ENCODE peak calls at places on chromosomes 6 and 20, in six cellular contexts. L is A549, K is AG04450, O is colonic mucosa, P is mammary epithelial cell, A is fibroblast of lung. G is an unnamed sample.

GRCh38 chr6:131269565-131270391 is 134.5 kb downstream of the AKAP7 start:
- DNase-seq in O (no peak), L (no peak), K (no peak), P (no peak), A (no peak), G (no peak)

GRCh38 chr6:109961666-109962065 is 16.4 kb upstream of the GPR6 start:
- DNase-seq in K (no peak), O (no peak), A (peak; percentile 74), P (peak; percentile 62), L (no peak), G (no peak)

GRCh38 chr6:105553174-105553573 is 150.3 kb upstream of the PREP start:
- DNase-seq in P (peak; percentile 94), L (no peak), K (no peak), A (no peak), O (peak; percentile 48), G (peak; percentile 82)

GRCh38 chr6:134436281-134436815 is 118.4 kb upstream of the SGK1 start:
- DNase-seq in L (peak; percentile 89), P (peak; percentile 97), A (peak; percentile 98), O (no peak), K (peak; percentile 84), G (peak; percentile 92)

GRCh38 chr6:167712332-167713087 is 114.2 kb upstream of the AFDN start:
- DNase-seq in O (peak; percentile 21), A (no peak), K (no peak), L (no peak), P (no peak), G (no peak)

GRCh38 chr20:50308513-50309279 is 118.1 kb downstream of the CEBPB start:
- DNase-seq in P (peak; percentile 96), A (peak; percentile 99), L (peak; percentile 98), O (peak; percentile 68), K (peak; percentile 98), G (no peak)

GRCh38 chr6:134774244-134774643 is 175.7 kb downstream of the ALDH8A1 start:
- DNase-seq in A (peak; percentile 85), O (no peak), L (no peak), K (peak; percentile 84), P (peak; percentile 81), G (no peak)

GRCh38 chr6:148760568-148761531 is 14.0 kb downstream of the UST start:
- DNase-seq in P (peak; percentile 53), L (no peak), K (peak; percentile 71), A (peak; percentile 92), O (peak; percentile 41), G (no peak)

GRCh38 chr6:136962661-136963060 is 40.6 kb downstream of the SLC35D3 start:
- DNase-seq in L (no peak), A (no peak), O (peak; percentile 71), K (no peak), P (no peak), G (no peak)

GRCh38 chr6:146876271-146877151 is 277.7 kb downstream of the ADGB start:
- DNase-seq in L (peak; percentile 10), P (no peak), A (peak; percentile 19), O (no peak), K (no peak), G (no peak)

GRCh38 chr20:16349518-16350295 is 223.5 kb downstream of the KIF16B start:
- DNase-seq in A (peak; percentile 4), P (no peak), L (no peak), O (no peak), K (no peak), G (no peak)

GRCh38 chr6:23176883-23177282 is 607.5 kb downstream of the HDGFL1 start:
- DNase-seq in K (no peak), O (no peak), P (no peak), A (no peak), L (peak; percentile 1), G (no peak)

GRCh38 chr6:93801101-93801847 is 381.9 kb upstream of the EPHA7 start:
- DNase-seq in P (no peak), O (no peak), A (no peak), K (no peak), L (no peak), G (no peak)

GRCh38 chr6:110476046-110476849 is at the start of gene SLC22A16:
- DNase-seq in K (no peak), L (no peak), O (no peak), P (no peak), A (no peak), G (no peak)

GRCh38 chr6:144820270-144820669 is 535.1 kb downstream of the UTRN start:
- DNase-seq in O (no peak), L (no peak), K (no peak), P (no peak), A (peak; percentile 62), G (no peak)

GRCh38 chr6:166366921-166367320 is 15.8 kb downstream of the MPC1 start:
- DNase-seq in L (no peak), K (no peak), A (no peak), O (no peak), P (no peak), G (no peak)

GRCh38 chr6:166365806-166366205 is 16.9 kb downstream of the MPC1 start:
- DNase-seq in O (no peak), K (no peak), A (peak; percentile 63), L (no peak), P (no peak), G (no peak)

GRCh38 chr6:166364480-166364879 is 18.3 kb downstream of the MPC1 start:
- DNase-seq in P (no peak), O (no peak), A (peak; percentile 15), L (no peak), K (no peak), G (no peak)

GRCh38 chr6:166361080-166361429 is 18.7 kb upstream of the SFT2D1 start:
- DNase-seq in P (peak; percentile 73), A (no peak), K (no peak), O (no peak), L (no peak), G (no peak)

DNA sequence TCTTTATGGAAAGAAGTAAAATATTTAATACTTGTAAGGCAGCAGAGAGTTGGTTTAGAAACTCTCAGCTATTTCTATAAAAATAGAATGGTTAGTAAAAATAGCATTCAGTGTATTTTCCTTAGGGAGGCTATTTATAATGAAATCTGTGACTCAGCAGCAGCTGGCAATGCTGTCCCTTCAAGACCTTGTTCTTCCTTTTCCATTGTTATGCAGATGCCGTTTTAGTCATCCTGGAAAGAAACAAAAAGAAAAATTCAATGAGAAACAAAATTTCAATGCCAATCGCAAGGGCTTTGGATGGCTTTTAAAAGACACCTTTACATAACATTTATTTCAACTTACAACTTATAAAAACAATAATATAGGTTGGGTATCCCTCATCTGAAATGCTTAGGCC is 17.5 kb downstream of the MPC1 start:
- DNase-seq in P (no peak), O (no peak), L (no peak), A (peak; percentile 81), K (no peak), G (no peak)
- H3K27ac ChIP-seq in P (no peak overlapping the region), O (no peak overlapping the region), L (no peak overlapping the region), A (no peak overlapping the region), K (no peak overlapping the region), G (no peak overlapping the region)

GRCh38 chr20:35453647-35454046 is 1.8 kb upstream of the CEP250 start:
- DNase-seq in K (no peak), P (no peak), L (no peak), A (no peak), O (no peak), G (no peak)
- H3K27ac ChIP-seq in K (peak overlapping the region; percentile 11), P (no peak overlapping the region), L (no peak overlapping the region), A (no peak overlapping the region), O (no peak overlapping the region), G (no peak overlapping the region)

GRCh38 chr6:155530219-155530834 is 74.7 kb upstream of the NOX3 start:
- DNase-seq in A (peak; percentile 39), K (no peak), O (no peak), L (peak; percentile 41), P (peak; percentile 31), G (no peak)
- H3K27ac ChIP-seq in A (peak overlapping the region; percentile 73), K (no peak overlapping the region), O (no peak overlapping the region), L (no peak overlapping the region), P (no peak overlapping the region), G (no peak overlapping the region)

DNA sequence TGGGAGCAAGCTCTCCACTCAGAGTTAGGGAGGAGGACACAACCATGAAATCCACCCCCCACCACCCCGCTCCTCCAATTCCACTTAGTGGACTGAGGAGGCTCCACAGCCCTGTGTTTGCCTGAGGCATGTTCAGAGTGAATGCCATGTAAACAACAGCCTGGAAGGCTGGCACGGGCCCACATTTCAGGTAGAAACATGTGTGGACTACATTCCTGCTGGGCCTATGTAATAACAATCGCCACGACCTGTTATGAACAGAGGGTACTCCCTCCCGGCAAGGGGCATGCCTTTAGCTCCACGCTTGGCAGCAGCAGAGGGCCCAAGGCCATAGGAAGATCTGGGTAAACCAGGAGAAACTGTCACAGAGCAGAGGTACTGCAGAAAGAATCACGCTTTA is 65.5 kb downstream of the ISM1 start:
- DNase-seq in K (no peak), O (no peak), A (no peak), P (peak; percentile 84), L (no peak), G (peak; percentile 79)
- H3K27ac ChIP-seq in K (no peak overlapping the region), O (no peak overlapping the region), A (no peak overlapping the region), P (peak overlapping the region; percentile 56), L (no peak overlapping the region), G (peak overlapping the region; percentile 77)

GRCh38 chr6:52551483-52552277 is 25.2 kb downstream of the TRAM2 start:
- DNase-seq in L (peak; percentile 28), K (peak; percentile 87), P (peak; percentile 66), O (peak; percentile 66), A (peak; percentile 94), G (no peak)

GRCh38 chr6:52553719-52554118 is 23.1 kb downstream of the TRAM2 start:
- DNase-seq in L (no peak), P (no peak), K (no peak), A (no peak), O (no peak), G (no peak)

GRCh38 chr6:52550014-52550575 is 26.8 kb downstream of the TRAM2 start:
- DNase-seq in O (peak; percentile 36), K (no peak), A (peak; percentile 79), L (no peak), P (no peak), G (no peak)

GRCh38 chr6:52553158-52553557 is 23.7 kb downstream of the TRAM2 start:
- DNase-seq in P (no peak), A (no peak), O (no peak), L (no peak), K (no peak), G (no peak)

GRCh38 chr6:52552278-52552643 is 24.6 kb downstream of the TRAM2 start:
- DNase-seq in A (no peak), L (no peak), K (no peak), P (no peak), O (no peak), G (no peak)
- H3K27ac ChIP-seq in A (peak overlapping the region; percentile 85), L (peak overlapping the region; percentile 63), K (peak overlapping the region; percentile 98), P (no peak overlapping the region), O (peak overlapping the region; percentile 49), G (no peak overlapping the region)

DNA sequence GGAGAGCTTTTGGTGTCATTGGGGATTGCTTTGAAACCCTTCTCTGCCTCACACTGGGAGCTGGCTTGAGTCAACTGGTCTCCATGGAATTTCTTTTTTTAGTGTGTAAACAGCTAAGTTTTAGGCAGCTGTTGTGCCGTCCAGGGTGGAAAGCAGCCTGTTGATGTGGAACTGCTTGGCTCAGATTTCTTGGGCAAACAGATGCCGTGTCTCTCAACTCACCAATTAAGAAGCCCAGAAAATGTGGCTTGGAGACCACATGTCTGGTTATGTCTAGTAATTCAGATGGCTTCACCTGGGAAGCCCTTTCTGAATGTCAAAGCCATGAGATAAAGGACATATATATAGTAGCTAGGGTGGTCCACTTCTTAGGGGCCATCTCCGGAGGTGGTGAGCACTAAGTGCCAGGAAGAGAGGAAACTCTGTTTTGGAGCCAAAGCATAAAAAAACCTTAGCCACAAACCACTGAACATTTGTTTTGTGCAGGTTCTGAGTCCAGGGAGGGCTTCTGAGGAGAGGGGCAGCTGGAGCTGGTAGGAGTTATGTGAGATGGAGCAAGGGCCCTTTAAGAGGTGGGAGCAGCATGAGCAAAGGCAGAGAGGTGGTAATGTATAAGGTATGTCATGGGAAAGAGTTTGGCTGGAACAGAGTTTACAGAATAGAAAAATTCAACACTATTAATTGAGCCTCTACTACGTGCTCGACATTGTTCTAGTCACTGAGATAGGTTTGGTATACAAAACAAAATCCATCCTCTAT is 31.2 kb downstream of the SRSF3 start:
- DNase-seq in O (peak; percentile 29), P (no peak), A (peak; percentile 68), K (peak; percentile 64), L (no peak), G (no peak)
- H3K27ac ChIP-seq in O (no peak overlapping the region), P (no peak overlapping the region), A (peak overlapping the region; percentile 49), K (peak overlapping the region; percentile 39), L (peak overlapping the region; percentile 41), G (no peak overlapping the region)